ENCODE peak calls at places on chromosomes 6 and 20, in six cellular contexts. I, P, T, H, U and C are unnamed samples. For H3K36me3, the result is how much of the 10 kb centered on the place peaks cover.

GRCh38 chr20:54474046-54474445 is 1.3 kb upstream of the DOK5 start:
- DNase-seq in I (no peak), P (no peak), T (no peak), H (no peak), U (no peak), C (no peak)

GRCh38 chr6:112197636-112198035 is 56.7 kb downstream of the LAMA4 start:
- DNase-seq in I (no peak), P (no peak), T (no peak), H (no peak), U (no peak), C (no peak)

GRCh38 chr20:4740774-4741431 is 19.2 kb downstream of the PRND start:
- DNase-seq in I (peak), P (peak), T (no peak), H (peak), U (peak), C (peak)

GRCh38 chr20:62030834-62031434 is 34.7 kb downstream of the TAF4 start:
- DNase-seq in I (no peak), P (no peak), T (peak), H (no peak), U (no peak), C (no peak)

GRCh38 chr20:50296450-50297375 is 106.1 kb downstream of the CEBPB start:
- DNase-seq in I (no peak), P (no peak), T (no peak), H (no peak), U (no peak), C (no peak)

GRCh38 chr20:49395659-49396058 is 86.8 kb downstream of the KCNB1 start:
- DNase-seq in I (no peak), P (no peak), T (no peak), H (no peak), U (no peak), C (peak)

GRCh38 chr20:12394786-12395185 is 477.1 kb downstream of the BTBD3 start:
- DNase-seq in I (no peak), P (no peak), T (no peak), H (no peak), U (no peak), C (peak)

GRCh38 chr20:55446301-55446700 is 559.0 kb downstream of the CBLN4 start:
- DNase-seq in I (no peak), P (no peak), T (no peak), H (no peak), U (no peak), C (no peak)

GRCh38 chr6:42390228-42390934 is 61.3 kb downstream of the TRERF1 start:
- DNase-seq in I (no peak), P (no peak), T (no peak), H (no peak), U (no peak), C (no peak)

GRCh38 chr20:49573900-49574416 is 6.0 kb upstream of the PTGIS start:
- DNase-seq in I (no peak), P (no peak), T (no peak), H (no peak), U (peak), C (no peak)

DNA sequence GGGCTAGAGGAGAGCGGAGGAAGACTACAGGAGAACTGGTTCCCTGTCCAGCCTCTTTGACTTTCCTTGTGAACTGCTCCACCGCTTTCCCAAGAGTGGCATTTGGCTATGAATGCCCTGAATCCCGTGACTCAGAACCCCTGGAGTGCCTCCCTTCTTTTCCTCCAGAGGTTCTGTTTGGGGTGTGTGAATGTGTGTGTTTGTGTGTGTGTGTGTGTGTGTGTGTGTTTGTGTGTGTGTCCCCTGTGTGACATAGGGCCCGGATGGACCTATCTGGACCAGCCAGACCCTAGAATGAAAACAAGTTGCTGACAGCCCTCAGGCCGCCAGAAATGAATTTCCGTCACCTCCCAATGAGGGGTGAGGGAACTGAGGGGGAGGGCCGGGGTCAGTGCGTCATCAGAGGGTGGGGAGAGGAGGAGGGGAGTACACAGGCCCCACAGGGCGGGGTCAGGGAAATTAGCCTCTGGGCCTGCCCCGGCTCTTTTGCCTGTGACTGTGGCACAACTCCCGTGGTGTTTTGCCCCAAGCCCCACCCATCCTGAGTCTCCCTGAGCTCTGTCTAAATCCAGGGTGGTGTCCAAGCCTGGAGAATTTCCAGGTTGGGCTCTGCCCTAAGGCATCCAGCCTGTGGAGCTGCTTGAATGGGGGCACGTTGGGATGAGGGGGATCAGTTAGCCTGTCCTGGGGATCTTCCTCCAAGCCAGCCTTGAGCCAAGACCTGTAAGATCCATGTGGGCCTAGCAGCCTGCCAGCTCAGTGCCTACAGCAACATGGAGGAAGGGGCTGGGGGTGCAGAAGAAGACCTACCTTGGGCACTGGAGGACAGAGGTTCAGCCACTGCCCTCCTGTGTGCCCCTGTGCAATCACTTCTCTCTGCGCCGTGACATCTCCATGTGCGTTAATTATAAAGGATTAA is 15.2 kb upstream of the MRPS18A start:
- DNase-seq in I (peak), P (no peak), T (no peak), H (no peak), U (peak), C (peak)
- H3K4me3 ChIP-seq in I (no peak), P (no peak), T (no peak), H (no peak), U (no peak), C (no peak)

GRCh38 chr6:35587167-35587566 is 74.5 kb upstream of the TULP1 start:
- DNase-seq in I (no peak), P (no peak), T (no peak), H (no peak), U (no peak), C (no peak)

GRCh38 chr6:35583893-35584688 is 71.4 kb upstream of the TULP1 start:
- DNase-seq in I (peak), P (peak), T (no peak), H (peak), U (peak), C (peak)

GRCh38 chr6:35585688-35586087 is 73.0 kb upstream of the TULP1 start:
- DNase-seq in I (no peak), P (no peak), T (no peak), H (no peak), U (no peak), C (no peak)

GRCh38 chr6:35589201-35589739 is 76.6 kb upstream of the TULP1 start:
- DNase-seq in I (no peak), P (no peak), T (no peak), H (no peak), U (no peak), C (peak)

DNA sequence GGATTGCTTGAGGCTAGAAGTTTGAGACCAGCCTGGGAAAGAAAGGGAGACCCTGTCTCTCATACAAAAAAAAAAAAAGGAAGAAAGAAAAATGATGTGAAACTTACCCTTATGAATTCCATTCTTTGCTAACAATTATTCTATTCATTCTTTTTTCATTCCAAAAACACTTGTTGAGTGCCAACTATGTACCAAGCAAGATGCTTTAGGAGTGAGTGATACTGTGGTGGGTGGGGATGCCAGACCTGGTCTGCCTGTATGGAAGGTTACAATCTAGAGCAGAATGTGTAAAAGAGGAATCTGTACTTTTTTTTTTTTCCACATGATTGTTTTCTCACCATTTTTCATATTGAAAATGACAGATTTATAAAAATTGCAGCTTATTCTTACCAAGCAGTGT is 73.8 kb upstream of the TULP1 start:
- DNase-seq in I (no peak), P (no peak), T (no peak), H (no peak), U (peak), C (no peak)
- H3K36me3 ChIP-seq in I (under half), P (under half), T (under half), H (under half), U (under half), C (under half)

GRCh38 chr20:33392016-33392415 is 9.3 kb downstream of the CDK5RAP1 start:
- DNase-seq in I (peak), P (no peak), T (no peak), H (no peak), U (peak), C (peak)
- H3K4me3 ChIP-seq in I (no peak), P (no peak), T (no peak), H (no peak), U (no peak), C (no peak)

GRCh38 chr6:81788748-81789147 is 36.3 kb upstream of the TENT5A start:
- DNase-seq in I (no peak), P (no peak), T (no peak), H (no peak), U (no peak), C (no peak)

GRCh38 chr6:81787313-81788068 is 35.0 kb upstream of the TENT5A start:
- DNase-seq in I (no peak), P (no peak), T (no peak), H (no peak), U (peak), C (no peak)

GRCh38 chr6:81786159-81786558 is 33.7 kb upstream of the TENT5A start:
- DNase-seq in I (no peak), P (no peak), T (no peak), H (no peak), U (peak), C (no peak)

GRCh38 chr6:81783893-81784292 is 31.4 kb upstream of the TENT5A start:
- DNase-seq in I (no peak), P (no peak), T (no peak), H (no peak), U (no peak), C (no peak)

DNA sequence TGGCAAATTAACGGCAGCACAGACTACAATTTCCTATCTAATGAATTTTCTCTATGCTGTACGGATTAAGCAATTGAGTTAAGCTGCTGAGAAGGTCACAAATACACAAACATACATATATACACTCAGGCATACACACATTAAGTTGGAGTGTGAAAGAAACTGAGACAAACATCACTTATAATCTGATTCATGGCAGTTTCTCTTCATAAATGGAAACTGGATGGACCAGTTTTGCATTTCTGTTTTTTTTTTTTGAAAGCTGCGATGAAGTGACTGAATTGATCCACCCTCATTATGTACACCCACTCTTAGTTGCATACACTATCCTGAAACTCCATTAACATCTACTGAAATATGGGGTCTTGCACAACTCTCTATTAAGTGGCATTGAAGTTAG is 32.9 kb upstream of the TENT5A start:
- DNase-seq in I (no peak), P (no peak), T (no peak), H (no peak), U (no peak), C (no peak)
- H3K36me3 ChIP-seq in I (under half), P (under half), T (under half), H (under half), U (under half), C (under half)

GRCh38 chr20:32512047-32512385 is 73.1 kb downstream of the NOL4L start:
- DNase-seq in I (no peak), P (no peak), T (no peak), H (no peak), U (no peak), C (no peak)
- H3K4me3 ChIP-seq in I (no peak), P (no peak), T (no peak), H (peak), U (no peak), C (no peak)

DNA sequence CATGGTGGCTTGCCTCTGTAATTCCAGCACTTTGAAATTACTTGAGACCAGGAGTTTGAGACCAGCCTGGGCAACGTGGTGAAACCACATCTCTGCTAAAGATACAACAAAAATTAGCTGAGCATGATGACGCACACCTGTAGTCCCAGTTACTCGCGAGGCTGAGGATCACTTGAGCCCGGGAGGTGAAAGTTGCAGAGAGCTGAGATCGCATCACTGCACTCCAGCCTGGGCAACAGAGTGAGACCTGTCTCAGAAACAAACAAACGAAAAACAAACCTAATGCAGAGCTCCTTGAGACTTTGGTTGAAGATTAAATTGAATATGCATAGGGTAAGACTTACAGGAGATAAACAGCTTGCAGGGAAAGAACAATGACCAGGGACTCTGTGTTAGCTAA is 80.8 kb downstream of the SCAF8 start:
- DNase-seq in I (no peak), P (no peak), T (no peak), H (no peak), U (no peak), C (no peak)
- H3K36me3 ChIP-seq in I (half or more), P (half or more), T (under half), H (half or more), U (under half), C (half or more)

GRCh38 chr20:25076731-25077609 is 5.0 kb downstream of the VSX1 start:
- DNase-seq in I (no peak), P (peak), T (no peak), H (no peak), U (peak), C (peak)
- H3K4me3 ChIP-seq in I (no peak), P (peak), T (no peak), H (no peak), U (no peak), C (no peak)